ENCODE peak calls at places on chromosomes 3 and 15, in seven cellular contexts. V, H, A, K, J, T and R are unnamed samples.

GRCh38 chr3:196639517-196640500 is at the start of gene NRROS:
- DNase-seq in T (peak), V (peak), A (peak), H (peak), K (peak), J (peak), R (peak)

GRCh38 chr3:190325923-190326322 is 3.7 kb upstream of the CLDN1 start:
- DNase-seq in T (no peak), J (no peak), V (no peak), A (no peak), K (peak), H (no peak), R (peak)

GRCh38 chr3:43998841-43999805 is 242.6 kb upstream of the TOPAZ1 start:
- DNase-seq in J (no peak), K (peak), V (no peak), A (no peak), H (peak), T (peak), R (peak)

GRCh38 chr15:69593488-69593887 is 140.9 kb downstream of the RPLP1 start:
- DNase-seq in T (no peak), K (no peak), H (no peak), V (no peak), J (no peak), A (no peak), R (no peak)

GRCh38 chr3:46971151-46971550 is 5.4 kb downstream of the CCDC12 start:
- DNase-seq in H (no peak), V (no peak), K (no peak), A (no peak), T (no peak), J (no peak), R (no peak)

GRCh38 chr15:44414001-44414400 is 13.4 kb upstream of the CTDSPL2 start:
- DNase-seq in T (no peak), A (no peak), J (no peak), K (peak), V (no peak), H (no peak), R (no peak)

GRCh38 chr15:95624100-95624499 is 706.4 kb upstream of the NR2F2 start:
- DNase-seq in A (no peak), J (no peak), K (no peak), T (no peak), V (no peak), H (no peak), R (no peak)

GRCh38 chr15:100254694-100255093 is 87.1 kb downstream of the ADAMTS17 start:
- DNase-seq in V (no peak), K (no peak), J (no peak), H (no peak), T (no peak), A (no peak), R (no peak)

GRCh38 chr3:195823286-195823685 is 11.6 kb upstream of the MUC4 start:
- DNase-seq in H (no peak), T (no peak), A (no peak), V (no peak), K (no peak), J (no peak), R (no peak)

GRCh38 chr15:100725121-100726069 is 123.0 kb downstream of the ASB7 start:
- DNase-seq in J (no peak), A (no peak), V (no peak), K (peak), H (no peak), T (no peak), R (peak)

GRCh38 chr3:33660035-33660434 is 58.0 kb downstream of the CLASP2 start:
- DNase-seq in A (no peak), V (no peak), T (no peak), J (no peak), H (peak), K (no peak), R (no peak)